ENCODE peak calls at places on chromosomes 1 and 21, in seven cellular contexts. Z is adipocyte, U is heart right ventricle, Y is right atrium auricular region, K is H7, G is keratinocyte, V is T-cell. F is an unnamed sample.

GRCh38 chr1:161367684-161368398 is at the start of gene CFAP126:
- DNase-seq in Z (peak), U (peak), Y (peak), K (peak), G (no peak), V (peak), F (peak)

GRCh38 chr21:37751268-37751975 is 164.8 kb downstream of the KCNJ6 start:
- DNase-seq in Z (peak), U (no peak), Y (no peak), K (no peak), G (no peak), V (no peak), F (peak)

GRCh38 chr1:180636138-180636537 is 4.3 kb downstream of the XPR1 start:
- DNase-seq in Z (peak), U (no peak), Y (no peak), K (no peak), G (no peak), V (no peak), F (no peak)

GRCh38 chr1:152112101-152112884 is 3.0 kb downstream of the TCHH start:
- DNase-seq in Z (peak), U (no peak), Y (no peak), K (peak), G (no peak), V (no peak), F (peak)

GRCh38 chr1:41416552-41417334 is 55.5 kb downstream of the FOXO6 start:
- DNase-seq in Z (peak), U (peak), Y (no peak), K (peak), G (no peak), V (peak), F (peak)

GRCh38 chr21:25560151-25560783 is 47.0 kb downstream of the MRPL39 start:
- DNase-seq in Z (no peak), U (no peak), Y (no peak), K (no peak), G (no peak), V (no peak), F (no peak)

GRCh38 chr1:207097871-207098324 is 6.1 kb upstream of the C4BPA start:
- DNase-seq in Z (no peak), U (no peak), Y (no peak), K (no peak), G (no peak), V (no peak), F (no peak)

GRCh38 chr1:181503130-181503810 is 20.0 kb downstream of the CACNA1E start:
- DNase-seq in Z (no peak), U (no peak), Y (no peak), K (no peak), G (no peak), V (no peak), F (no peak)

GRCh38 chr1:203572134-203572625 is 54.5 kb upstream of the ATP2B4 start:
- DNase-seq in Z (peak), U (no peak), Y (no peak), K (peak), G (no peak), V (no peak), F (peak)

GRCh38 chr21:33492571-33492970 is 1.1 kb upstream of the DNAJC28 start:
- DNase-seq in Z (peak), U (no peak), Y (no peak), K (no peak), G (no peak), V (no peak), F (peak)

F was measured in astrocyte of the spinal cord.